ENCODE peak calls at places on chromosome 1, in four cellular contexts. D is AG20443, O is Caco-2, V is H54. B is an unnamed sample.

GRCh38 chr1:234437423-234438171 is 41.4 kb downstream of the TARBP1 start:
- DNase-seq in D (no peak), O (no peak), V (no peak), B (no peak)

GRCh38 chr1:117313555-117313954 is 53.7 kb upstream of the MAN1A2 start:
- DNase-seq in D (no peak), O (no peak), V (no peak), B (no peak)

GRCh38 chr1:33517596-33518250 is 45.3 kb downstream of the ZSCAN20 start:
- DNase-seq in D (peak), O (no peak), V (no peak), B (no peak)

GRCh38 chr1:240027059-240027462 is 64.6 kb upstream of the FMN2 start:
- DNase-seq in D (peak), O (peak), V (no peak), B (no peak)

GRCh38 chr1:177209357-177209756 is 38.6 kb downstream of the BRINP2 start:
- DNase-seq in D (peak), O (no peak), V (peak), B (peak)

GRCh38 chr1:18923721-18924610 is 21.6 kb upstream of the ALDH4A1 start:
- DNase-seq in D (peak), O (no peak), V (no peak), B (no peak)

GRCh38 chr1:64323054-64323453 is 119.6 kb downstream of the UBE2U start:
- DNase-seq in D (no peak), O (no peak), V (no peak), B (no peak)

GRCh38 chr1:234600418-234601216 is 9.4 kb downstream of the IRF2BP2 start:
- DNase-seq in D (no peak), O (peak), V (no peak), B (no peak)

GRCh38 chr1:53725238-53725689 is 13.7 kb downstream of the GLIS1 start:
- DNase-seq in D (peak), O (peak), V (no peak), B (no peak)

GRCh38 chr1:145994391-145995120 is 1.8 kb downstream of the TXNIP start:
- DNase-seq in D (no peak), O (no peak), V (no peak), B (no peak)

GRCh38 chr1:153937331-153937730 is 9.2 kb downstream of the DENND4B start:
- DNase-seq in D (no peak), O (no peak), V (no peak), B (no peak)

GRCh38 chr1:72777918-72778317 is 495.6 kb upstream of the NEGR1 start:
- DNase-seq in D (peak), O (no peak), V (no peak), B (no peak)

GRCh38 chr1:68051475-68051874 is 1.0 kb upstream of the DIRAS3 start:
- DNase-seq in D (peak), O (no peak), V (peak), B (no peak)

GRCh38 chr1:227884370-227885134 is 63.2 kb downstream of the WNT9A start:
- DNase-seq in D (no peak), O (no peak), V (no peak), B (peak)

GRCh38 chr1:93904228-93904627 is 5.0 kb downstream of the GCLM start:
- DNase-seq in D (no peak), O (no peak), V (no peak), B (no peak)

GRCh38 chr1:63818567-63819340 is 44.9 kb downstream of the ROR1 start:
- DNase-seq in D (no peak), O (no peak), V (no peak), B (no peak)

GRCh38 chr1:107254306-107254705 is 113.5 kb downstream of the NTNG1 start:
- DNase-seq in D (no peak), O (no peak), V (no peak), B (no peak)

GRCh38 chr1:177809844-177810243 is 160.0 kb downstream of the SEC16B start:
- DNase-seq in D (no peak), O (no peak), V (no peak), B (no peak)

GRCh38 chr1:248187363-248187762 is 9.7 kb upstream of the OR2M3 start:
- DNase-seq in D (no peak), O (no peak), V (no peak), B (no peak)

GRCh38 chr1:27033059-27033746 is 20.6 kb upstream of the TENT5B start:
- DNase-seq in D (no peak), O (no peak), V (no peak), B (no peak)